ENCODE peak calls at places on chromosome 2, in six cellular contexts. Y is brain microvascular endothelial cell, E is lung, K is AG10803, P is psoas muscle, W is OCI-LY7. C is an unnamed sample.

GRCh38 chr2:66441651-66442365 is 6.9 kb downstream of the MEIS1 start:
- DNase-seq in Y (no peak), E (no peak), K (peak; percentile 31), P (no peak), W (no peak), C (no peak)

GRCh38 chr2:104447831-104448434 is 406.0 kb upstream of the POU3F3 start:
- DNase-seq in Y (no peak), E (no peak), K (no peak), P (no peak), W (peak; percentile 9), C (no peak)

GRCh38 chr2:59741840-59742239 is 811.6 kb downstream of the BCL11A start:
- DNase-seq in Y (no peak), E (no peak), K (no peak), P (no peak), W (no peak), C (no peak)

GRCh38 chr2:39107156-39107555 is 13.7 kb downstream of the SOS1 start:
- DNase-seq in Y (no peak), E (no peak), K (no peak), P (no peak), W (peak; percentile 9), C (no peak)

GRCh38 chr2:58594762-58595161 is 353.6 kb upstream of the FANCL start:
- DNase-seq in Y (no peak), E (no peak), K (no peak), P (no peak), W (no peak), C (no peak)

GRCh38 chr2:160388464-160389263 is 104.9 kb downstream of the RBMS1 start:
- DNase-seq in Y (no peak), E (peak; percentile 54), K (peak; percentile 61), P (peak; percentile 49), W (peak; percentile 42), C (no peak)

GRCh38 chr2:240561325-240561971 is 1.3 kb downstream of the DUSP28 start:
- DNase-seq in Y (peak; percentile 51), E (no peak), K (peak; percentile 67), P (no peak), W (peak; percentile 43), C (peak; percentile 75)

GRCh38 chr2:158904126-158904525 is 64.3 kb upstream of the TANC1 start:
- DNase-seq in Y (no peak), E (no peak), K (no peak), P (no peak), W (no peak), C (no peak)

GRCh38 chr2:5035134-5035533 is 657.0 kb upstream of the SOX11 start:
- DNase-seq in Y (no peak), E (no peak), K (no peak), P (no peak), W (no peak), C (no peak)

GRCh38 chr2:120855855-120856405 is 120.3 kb downstream of the GLI2 start:
- DNase-seq in Y (no peak), E (no peak), K (no peak), P (no peak), W (no peak), C (no peak)

GRCh38 chr2:74513605-74514367 is 464 bp upstream of the TLX2 start:
- DNase-seq in Y (no peak), E (no peak), K (no peak), P (no peak), W (no peak), C (no peak)

GRCh38 chr2:219309278-219309677 is at the start of gene PTPRN:
- DNase-seq in Y (peak; percentile 5), E (no peak), K (peak; percentile 40), P (no peak), W (no peak), C (no peak)

GRCh38 chr2:130252880-130253645 is 54.8 kb upstream of the TUBA3E start:
- DNase-seq in Y (no peak), E (no peak), K (no peak), P (no peak), W (no peak), C (no peak)

GRCh38 chr2:120589782-120590608 is 145.7 kb upstream of the GLI2 start:
- DNase-seq in Y (peak; percentile 94), E (peak; percentile 60), K (peak; percentile 97), P (no peak), W (no peak), C (no peak)

GRCh38 chr2:164896634-164897033 is 55.0 kb upstream of the COBLL1 start:
- DNase-seq in Y (peak; percentile 79), E (no peak), K (peak; percentile 25), P (no peak), W (no peak), C (peak; percentile 36)

GRCh38 chr2:23925702-23926288 is 1.1 kb downstream of the ATAD2B start:
- DNase-seq in Y (peak; percentile 58), E (peak; percentile 63), K (peak; percentile 62), P (peak; percentile 59), W (peak; percentile 86), C (peak; percentile 95)

GRCh38 chr2:74459377-74460118 is 1.3 kb downstream of the WBP1 start:
- DNase-seq in Y (no peak), E (no peak), K (no peak), P (peak; percentile 40), W (no peak), C (no peak)

GRCh38 chr2:2648094-2648493 is 317.0 kb upstream of the MYT1L start:
- DNase-seq in Y (no peak), E (no peak), K (no peak), P (no peak), W (no peak), C (no peak)

GRCh38 chr2:117718048-117718447 is 96.4 kb upstream of the DDX18 start:
- DNase-seq in Y (no peak), E (no peak), K (no peak), P (no peak), W (no peak), C (no peak)

GRCh38 chr2:176637497-176638166 is 368.4 kb downstream of the MTX2 start:
- DNase-seq in Y (no peak), E (peak; percentile 34), K (peak; percentile 85), P (peak; percentile 80), W (no peak), C (peak; percentile 17)

GRCh38 chr2:186349508-186349907 is 136.6 kb upstream of the ZC3H15 start:
- DNase-seq in Y (peak; percentile 87), E (no peak), K (peak; percentile 65), P (no peak), W (no peak), C (peak; percentile 10)

GRCh38 chr2:119367472-119368099 is 809 bp downstream of the DBI start:
- DNase-seq in Y (no peak), E (peak; percentile 64), K (peak; percentile 8), P (peak; percentile 79), W (peak; percentile 65), C (peak; percentile 64)

GRCh38 chr2:119366161-119366648 is 429 bp downstream of the C2orf76 start:
- DNase-seq in Y (peak; percentile 22), E (no peak), K (peak; percentile 52), P (no peak), W (peak; percentile 45), C (peak; percentile 30)

GRCh38 chr2:119366649-119367471 is at the start of the genes C2orf76 and DBI:
- DNase-seq in Y (peak; percentile 88), E (peak; percentile 95), K (peak; percentile 92), P (peak; percentile 98), W (peak; percentile 97), C (peak; percentile 98)

GRCh38 chr2:119365436-119365835 is 1.2 kb downstream of the C2orf76 start:
- DNase-seq in Y (no peak), E (no peak), K (no peak), P (no peak), W (no peak), C (no peak)

GRCh38 chr2:119364798-119365197 is 1.8 kb downstream of the C2orf76 start:
- DNase-seq in Y (no peak), E (no peak), K (no peak), P (no peak), W (no peak), C (no peak)
- H3K4me3 ChIP-seq in Y (no peak overlapping the region), E (no peak overlapping the region), K (no peak overlapping the region), P (peak overlapping the region; percentile 85), W (peak overlapping the region; percentile 92), C (peak overlapping the region; percentile 97)

DNA sequence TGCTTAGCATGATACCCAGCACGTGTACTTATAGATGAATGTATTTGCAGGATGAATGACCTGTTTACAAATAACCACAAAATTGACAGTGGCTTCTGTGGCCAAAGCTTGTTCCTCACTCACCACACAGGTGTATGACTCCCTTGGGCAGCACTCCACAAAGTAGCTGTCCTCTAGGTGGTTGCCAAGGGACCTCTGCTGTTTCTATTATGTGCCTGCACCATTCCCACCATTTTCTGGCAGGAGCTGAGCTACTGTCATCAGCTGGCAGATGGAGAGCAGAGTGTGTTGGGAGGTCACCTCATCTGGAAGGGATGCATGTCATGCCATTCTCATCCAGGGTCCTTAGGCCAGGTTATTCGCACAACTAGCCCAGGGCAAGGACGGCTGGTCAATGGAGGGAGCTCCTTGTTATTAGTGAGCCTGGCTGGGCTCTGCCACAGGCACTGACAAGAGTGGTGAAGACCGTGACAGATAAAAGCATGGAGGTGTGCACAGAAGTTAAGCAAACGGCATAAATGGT is 37.1 kb upstream of the TRIB2 start:
- DNase-seq in Y (no peak), E (no peak), K (no peak), P (no peak), W (no peak), C (no peak)
- TF ChIP-seq CTCF in Y (no peak), E (no peak), K (no peak), P (no peak), W (no peak), C (no peak)

GRCh38 chr2:126658910-126659613 is 3.1 kb downstream of the GYPC start:
- DNase-seq in Y (peak; percentile 56), E (peak; percentile 69), K (peak; percentile 87), P (peak; percentile 78), W (peak; percentile 78), C (peak; percentile 88)
- H3K4me3 ChIP-seq in Y (no peak overlapping the region), E (no peak overlapping the region), K (peak overlapping the region; percentile 0), P (peak overlapping the region; percentile 24), W (peak overlapping the region; percentile 74), C (peak overlapping the region; percentile 68)

GRCh38 chr2:237693281-237694039 is 66.1 kb downstream of the LRRFIP1 start:
- DNase-seq in Y (no peak), E (no peak), K (peak; percentile 75), P (no peak), W (peak; percentile 45), C (peak; percentile 31)

GRCh38 chr2:237691200-237691907 is 64.0 kb downstream of the LRRFIP1 start:
- DNase-seq in Y (no peak), E (peak; percentile 55), K (no peak), P (peak; percentile 66), W (peak; percentile 62), C (peak; percentile 59)

GRCh38 chr2:237689569-237690131 is 62.3 kb downstream of the LRRFIP1 start:
- DNase-seq in Y (no peak), E (peak; percentile 73), K (no peak), P (peak; percentile 74), W (no peak), C (no peak)

GRCh38 chr2:237692601-237693079 is 65.3 kb downstream of the LRRFIP1 start:
- DNase-seq in Y (no peak), E (peak; percentile 48), K (no peak), P (peak; percentile 71), W (peak; percentile 39), C (no peak)

DNA sequence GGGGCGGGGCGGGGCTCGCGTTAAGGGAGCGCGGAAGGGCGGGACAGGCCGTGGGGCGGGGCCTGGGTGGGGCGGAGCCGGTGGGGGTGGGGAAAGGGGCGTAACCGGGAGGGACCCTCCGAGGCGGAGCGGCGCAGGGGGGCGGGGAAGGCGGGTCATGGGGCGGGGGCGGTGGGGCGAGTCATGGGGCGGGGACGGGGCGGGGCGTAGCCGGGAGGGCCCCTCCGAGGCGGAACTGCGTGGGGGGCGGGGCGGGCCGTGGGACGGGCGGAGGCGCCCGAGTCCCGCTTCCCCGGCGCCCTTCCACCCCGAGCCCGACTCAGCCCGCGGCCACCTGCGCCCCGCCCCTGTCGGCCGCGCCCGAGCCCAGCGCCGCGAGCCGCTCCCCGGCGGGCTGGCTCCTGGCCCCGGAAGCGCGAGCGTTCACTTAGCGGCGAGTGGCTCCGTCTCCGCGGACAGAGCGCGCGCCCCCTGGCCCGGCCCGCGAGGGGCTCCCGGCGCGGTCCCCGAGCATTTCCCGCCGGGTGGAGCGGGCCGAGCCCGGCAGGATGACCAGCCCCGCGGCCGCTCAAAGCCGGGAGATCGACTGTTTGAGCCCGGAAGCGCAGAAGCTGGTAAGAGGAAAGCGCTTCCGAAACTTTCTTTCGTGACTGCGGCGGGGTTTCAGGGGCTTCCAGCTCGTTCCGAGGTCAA is 64.7 kb downstream of the LRRFIP1 start:
- DNase-seq in Y (peak; percentile 86), E (peak; percentile 97), K (peak; percentile 86), P (peak; percentile 98), W (peak; percentile 92), C (peak; percentile 97)
- TF ChIP-seq CTCF in Y (no peak), E (no peak), K (no peak), P (no peak), W (no peak), C (no peak)